ENCODE peak calls at places on chromosomes 3 and 15, in five cellular contexts. D is IMR-90, R is astrocyte, B is foreskin keratinocyte, U is cardiac muscle cell. W is an unnamed sample. For H3K27me3, the result is how much of the 10 kb centered on the place peaks cover.

GRCh38 chr3:53188720-53189119 is 27.7 kb downstream of the PRKCD start:
- DNase-seq in B (no peak), D (no peak), U (no peak), R (no peak), W (no peak)

GRCh38 chr3:10244004-10244403 is 4.3 kb upstream of the TATDN2 start:
- DNase-seq in D (no peak), R (no peak), U (no peak), B (no peak), W (no peak)

GRCh38 chr15:98941595-98942255 is 65.9 kb downstream of the PGPEP1L start:
- DNase-seq in R (no peak), B (no peak), U (no peak), D (no peak), W (no peak)

GRCh38 chr15:38112406-38112805 is 140.2 kb upstream of the SPRED1 start:
- DNase-seq in B (no peak), R (no peak), U (no peak), D (no peak), W (no peak)

GRCh38 chr3:46731795-46732194 is 14.1 kb upstream of the PRSS50 start:
- DNase-seq in D (no peak), B (no peak), R (no peak), U (no peak), W (no peak)

GRCh38 chr3:6861331-6861988 is 545 bp downstream of the GRM7 start:
- DNase-seq in D (no peak), B (no peak), R (peak), U (peak), W (no peak)

GRCh38 chr3:187165144-187165543 is 25.8 kb upstream of the RPL39L start:
- DNase-seq in D (peak), U (peak), B (no peak), R (peak), W (peak)

GRCh38 chr15:87850916-87851315 is 405.6 kb downstream of the NTRK3 start:
- DNase-seq in D (no peak), R (peak), B (no peak), U (no peak), W (no peak)

GRCh38 chr3:176920806-176921205 is 276.5 kb downstream of the TBL1XR1 start:
- DNase-seq in B (no peak), U (no peak), R (no peak), D (peak), W (peak)

GRCh38 chr3:54696313-54696712 is 231.5 kb downstream of the LRTM1 start:
- DNase-seq in R (peak), B (no peak), U (no peak), D (no peak), W (peak)

GRCh38 chr15:91186892-91187644 is 87.0 kb downstream of the SV2B start:
- DNase-seq in R (peak), B (no peak), U (peak), D (peak), W (peak)

DNA sequence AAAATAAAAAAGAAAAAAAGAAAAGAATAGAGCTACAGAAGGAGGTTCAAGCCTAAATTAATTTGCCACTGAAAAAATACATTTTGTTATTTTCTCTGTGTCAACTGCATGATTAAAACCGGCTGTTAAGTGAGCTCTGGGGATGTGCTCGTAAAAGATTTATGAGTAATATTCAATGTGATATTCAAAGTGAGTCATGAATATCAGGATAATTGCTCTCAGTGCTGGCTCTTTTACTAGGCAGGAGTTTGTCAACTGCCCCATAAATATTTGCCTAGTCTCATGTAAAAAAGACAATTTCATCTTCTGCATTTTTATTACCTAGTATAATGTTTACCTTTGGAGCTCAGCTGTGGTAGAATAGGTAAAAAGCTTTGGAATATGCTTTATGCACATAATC is 78.9 kb downstream of the CDIN1 start:
- DNase-seq in U (no peak), D (peak), R (no peak), B (no peak), W (peak)
- H3K27me3 ChIP-seq in U (under half), D (under half), R (under half), B (under half), W (under half)

GRCh38 chr15:100259266-100259665 is 82.5 kb downstream of the ADAMTS17 start:
- DNase-seq in U (no peak), B (no peak), D (no peak), R (no peak), W (no peak)
- TF ChIP-seq CTCF in U (no peak), B (no peak), D (no peak), R (no peak), W (no peak)

DNA sequence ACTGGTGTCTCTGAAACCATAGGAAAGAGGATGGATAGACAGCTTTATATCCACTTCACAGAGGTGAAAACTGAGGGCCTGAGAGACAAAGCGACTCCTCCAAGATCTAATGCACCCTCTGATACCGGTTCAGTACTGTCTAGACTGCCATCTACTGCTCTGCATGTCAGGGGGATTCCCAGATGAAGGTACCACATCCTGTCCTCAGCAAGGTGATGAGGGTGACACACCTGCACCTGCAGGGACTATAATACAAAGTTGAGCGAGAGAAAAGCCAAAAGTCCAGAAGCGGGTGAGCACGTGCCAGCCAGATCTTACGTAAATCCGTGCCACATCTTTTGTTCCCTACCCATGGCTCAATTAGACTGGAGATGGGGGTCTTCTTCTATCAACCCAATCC is 32.5 kb upstream of the HES1 start:
- DNase-seq in U (no peak), R (no peak), D (no peak), B (no peak), W (no peak)
- H3K27me3 ChIP-seq in U (under half), R (half or more), D (half or more), B (under half), W (under half)

DNA sequence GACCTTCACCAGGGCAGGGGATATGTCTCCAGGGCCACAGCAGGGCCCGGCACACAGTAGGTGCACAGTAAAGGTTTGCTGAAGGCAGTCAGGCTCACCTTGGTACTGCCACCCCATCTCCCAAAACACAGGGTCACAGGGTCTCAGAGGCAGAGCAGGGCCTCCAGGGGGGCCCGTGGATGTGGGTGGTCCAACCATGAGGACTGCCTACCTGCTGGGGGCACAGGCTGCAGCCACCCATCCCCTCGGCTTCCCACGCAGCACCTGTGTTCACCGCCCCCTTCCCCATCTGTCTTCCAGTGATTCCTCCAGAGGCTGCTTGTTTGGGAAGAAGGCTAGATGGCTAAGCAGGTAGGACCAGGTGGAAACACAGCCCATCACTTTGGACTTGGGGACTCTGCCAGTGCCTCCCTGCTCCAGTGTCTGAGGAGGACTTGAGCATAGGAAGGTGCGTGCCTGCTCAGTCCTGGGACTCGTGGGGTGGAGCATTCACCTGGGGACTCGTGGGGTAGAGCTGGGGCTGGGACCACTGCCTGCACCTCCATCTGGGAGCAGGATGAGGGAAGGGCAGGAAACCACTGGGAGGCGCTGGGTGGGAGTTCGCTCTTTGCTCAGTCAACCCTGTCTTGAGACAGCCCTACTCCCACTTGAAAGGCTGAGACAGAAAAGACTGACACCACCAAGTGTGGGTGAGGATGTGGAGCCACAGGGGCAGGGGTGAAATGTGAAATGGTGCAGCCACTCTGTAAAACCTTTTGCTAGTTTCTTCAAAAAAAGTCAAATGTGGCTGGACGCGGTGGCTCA is 18.8 kb upstream of the PLXND1 start:
- DNase-seq in R (no peak), B (no peak), D (no peak), U (no peak), W (no peak)
- TF ChIP-seq CTCF in R (no peak), B (peak), D (no peak), U (peak), W (no peak)

GRCh38 chr3:127456471-127457093 is 134.0 kb downstream of the TPRA1 start:
- DNase-seq in D (peak), R (peak), U (no peak), B (peak), W (peak)

GRCh38 chr3:127454968-127455367 is 135.6 kb downstream of the TPRA1 start:
- DNase-seq in R (no peak), B (no peak), U (no peak), D (no peak), W (no peak)

GRCh38 chr3:127452321-127452821 is 138.2 kb downstream of the TPRA1 start:
- DNase-seq in U (no peak), R (no peak), D (no peak), B (no peak), W (no peak)

GRCh38 chr3:127455541-127456450 is 134.7 kb downstream of the TPRA1 start:
- DNase-seq in D (peak), B (peak), U (peak), R (peak), W (peak)

GRCh38 chr3:127454051-127454450 is 136.5 kb downstream of the TPRA1 start:
- DNase-seq in U (no peak), R (no peak), B (no peak), D (no peak), W (no peak)
- H3K27me3 ChIP-seq in U (half or more), R (under half), B (under half), D (under half), W (under half)

GRCh38 chr15:43370975-43371974 is at the start of the genes TUBGCP4 and ZSCAN29:
- DNase-seq in D (peak), U (peak), B (no peak), R (peak), W (peak)
- TF ChIP-seq CTCF in D (no peak), U (peak), B (peak), R (no peak), W (peak)

W was measured in bronchial epithelial cell.